ENCODE peak calls at places on chromosomes 11 and 22, in eight cellular contexts. N is EH; V is GM13977; O is uterus; A is NCI-H1092; R is central memory CD4-positive, alpha-beta T cell; S is kidney epithelial cell; Q is activated naive CD4-positive, alpha-beta T cell. L is an unnamed sample.

GRCh38 chr11:131767421-131767820 is 397.0 kb downstream of the NTM start:
- DNase-seq in N (peak), R (no peak), V (no peak), Q (no peak), A (no peak), O (no peak), S (no peak), L (no peak)

GRCh38 chr11:119755351-119756071 is 26.5 kb upstream of the NECTIN1 start:
- DNase-seq in A (no peak), S (no peak), V (no peak), O (no peak), R (no peak), Q (no peak), N (no peak), L (no peak)

GRCh38 chr22:48596111-48596860 is 1231.4 kb downstream of the BRD1 start:
- DNase-seq in O (no peak), S (no peak), V (no peak), A (no peak), Q (no peak), R (no peak), N (no peak), L (no peak)

GRCh38 chr11:69044111-69045013 is 4.4 kb upstream of the TPCN2 start:
- DNase-seq in S (peak), Q (no peak), N (peak), V (no peak), R (no peak), A (no peak), O (peak), L (no peak)

GRCh38 chr11:117239295-117239694 is 6.8 kb downstream of the RNF214 start:
- DNase-seq in O (no peak), S (no peak), R (no peak), N (peak), A (no peak), V (no peak), Q (no peak), L (no peak)

GRCh38 chr22:33544707-33545106 is 375.6 kb downstream of the LARGE1 start:
- DNase-seq in R (no peak), N (peak), O (no peak), A (no peak), Q (no peak), V (no peak), S (no peak), L (peak)

GRCh38 chr11:9759519-9760179 is 95.8 kb downstream of the SWAP70 start:
- DNase-seq in R (peak), V (peak), S (peak), O (peak), Q (peak), A (no peak), N (peak), L (peak)

GRCh38 chr22:37185646-37186227 is 2.3 kb downstream of the C1QTNF6 start:
- DNase-seq in Q (no peak), R (no peak), V (no peak), O (no peak), S (no peak), A (no peak), N (no peak), L (no peak)

GRCh38 chr11:47591764-47592163 is 2.4 kb downstream of the C1QTNF4 start:
- DNase-seq in S (no peak), N (no peak), A (no peak), O (no peak), R (no peak), Q (no peak), V (no peak), L (peak)

GRCh38 chr11:95922536-95923440 is 1.1 kb downstream of the MTMR2 start:
- DNase-seq in N (peak), Q (no peak), S (no peak), A (no peak), O (no peak), R (no peak), V (no peak), L (no peak)

GRCh38 chr11:25535462-25535861 is 796.5 kb upstream of the ANO3 start:
- DNase-seq in Q (no peak), V (no peak), R (no peak), A (no peak), S (no peak), N (no peak), O (peak), L (no peak)

GRCh38 chr11:79052539-79052938 is 388.3 kb downstream of the TENM4 start:
- DNase-seq in S (no peak), R (no peak), O (no peak), A (peak), V (no peak), Q (no peak), N (peak), L (no peak)

GRCh38 chr11:115290479-115291390 is 213.5 kb downstream of the CADM1 start:
- DNase-seq in Q (no peak), N (peak), V (no peak), R (no peak), A (peak), O (no peak), S (no peak), L (no peak)

GRCh38 chr22:29587938-29588699 is 7.2 kb upstream of the NIPSNAP1 start:
- DNase-seq in S (peak), Q (no peak), V (no peak), A (no peak), O (no peak), R (no peak), N (peak), L (no peak)

GRCh38 chr11:68930991-68931855 is 27.5 kb downstream of the IGHMBP2 start:
- DNase-seq in N (no peak), R (no peak), Q (no peak), S (no peak), O (no peak), V (no peak), A (no peak), L (no peak)

GRCh38 chr11:62540804-62541671 is 5.6 kb downstream of the AHNAK start:
- DNase-seq in R (no peak), A (no peak), V (peak), N (peak), Q (no peak), S (no peak), O (peak), L (no peak)

GRCh38 chr22:30212363-30212995 is 34.1 kb downstream of the LIF start:
- DNase-seq in O (peak), N (peak), R (no peak), Q (no peak), A (no peak), S (peak), V (no peak), L (no peak)

GRCh38 chr11:67284811-67285540 is 4.1 kb upstream of the ANKRD13D start:
- DNase-seq in Q (no peak), A (no peak), N (no peak), O (no peak), S (no peak), R (no peak), V (no peak), L (no peak)

L was measured in CD4-positive, CD25-positive, alpha-beta regulatory T cell.